ENCODE peak calls at places on chromosomes 6 and 20, in seven cellular contexts. M, X, Z, B, T, L and E are unnamed samples. For H3K4me1, the result is how much of the 10 kb centered on the place peaks cover.

GRCh38 chr6:36075656-36076055 is 48.0 kb downstream of the MAPK14 start:
- DNase-seq in L (no peak), T (no peak), X (no peak), Z (no peak), B (no peak), M (peak), E (no peak)

GRCh38 chr6:168999392-168999791 is 254.3 kb downstream of the THBS2 start:
- DNase-seq in T (no peak), B (no peak), X (no peak), L (no peak), Z (no peak), M (peak), E (no peak)

GRCh38 chr6:133778414-133778813 is 110.5 kb upstream of the TCF21 start:
- DNase-seq in L (no peak), B (peak), Z (no peak), T (peak), X (no peak), M (peak), E (no peak)

GRCh38 chr6:7249391-7249790 is 63.6 kb downstream of the SSR1 start:
- DNase-seq in M (no peak), L (no peak), X (no peak), Z (no peak), T (no peak), B (no peak), E (no peak)

GRCh38 chr6:80226156-80226555 is 119.7 kb downstream of the BCKDHB start:
- DNase-seq in B (no peak), Z (no peak), T (no peak), L (no peak), M (no peak), X (no peak), E (no peak)

GRCh38 chr6:36622901-36623546 is 28.9 kb downstream of the SRSF3 start:
- DNase-seq in Z (no peak), M (no peak), L (no peak), X (no peak), T (no peak), B (no peak), E (no peak)

GRCh38 chr6:137680678-137681346 is 186.2 kb upstream of the TNFAIP3 start:
- DNase-seq in L (no peak), Z (no peak), T (peak), X (no peak), M (peak), B (no peak), E (no peak)

GRCh38 chr6:30687659-30688431 is 1.4 kb upstream of the PPP1R18 start:
- DNase-seq in M (peak), T (peak), Z (no peak), X (no peak), B (peak), L (no peak), E (no peak)

GRCh38 chr20:35978041-35978513 is 9.7 kb downstream of the CNBD2 start:
- DNase-seq in M (no peak), X (no peak), T (peak), B (no peak), L (no peak), Z (no peak), E (no peak)

GRCh38 chr6:75167426-75167825 is 38.4 kb downstream of the COL12A1 start:
- DNase-seq in B (no peak), L (no peak), M (no peak), Z (no peak), T (peak), X (no peak), E (no peak)

GRCh38 chr20:7935027-7935551 is 5.2 kb downstream of the HAO1 start:
- DNase-seq in X (no peak), B (no peak), Z (no peak), T (no peak), M (no peak), L (no peak), E (no peak)

GRCh38 chr6:98254624-98255023 is 579.8 kb upstream of the POU3F2 start:
- DNase-seq in Z (no peak), B (no peak), L (no peak), T (no peak), X (no peak), M (no peak), E (no peak)

GRCh38 chr20:8492182-8492581 is 360.1 kb downstream of the PLCB1 start:
- DNase-seq in Z (no peak), B (no peak), L (no peak), M (no peak), X (no peak), T (peak), E (no peak)

GRCh38 chr6:69097948-69098347 is 462.9 kb downstream of the ADGRB3 start:
- DNase-seq in Z (no peak), M (no peak), B (no peak), T (no peak), X (no peak), L (no peak), E (no peak)

GRCh38 chr20:53828673-53829085 is 235.0 kb upstream of the ZNF217 start:
- DNase-seq in Z (no peak), B (peak), M (peak), L (no peak), T (peak), X (peak), E (peak)

GRCh38 chr20:36439040-36439730 is 102.1 kb upstream of the MYL9 start:
- DNase-seq in M (peak), L (no peak), B (peak), T (peak), Z (no peak), X (peak), E (peak)

GRCh38 chr20:23161968-23162696 is 76.0 kb upstream of the CD93 start:
- DNase-seq in T (peak), Z (peak), M (peak), L (peak), B (peak), X (no peak), E (peak)

GRCh38 chr6:1854296-1854695 is 244.6 kb downstream of the FOXC1 start:
- DNase-seq in Z (no peak), M (no peak), T (no peak), L (no peak), X (no peak), B (no peak), E (no peak)

GRCh38 chr20:58576590-58576944 is 61.4 kb upstream of the APCDD1L start:
- DNase-seq in X (no peak), M (no peak), T (no peak), L (no peak), Z (no peak), B (no peak), E (no peak)

GRCh38 chr6:39906318-39906761 is 27.9 kb downstream of the MOCS1 start:
- DNase-seq in X (no peak), L (no peak), M (no peak), B (no peak), Z (no peak), T (no peak), E (no peak)

GRCh38 chr20:62303327-62304226 is 780 bp downstream of the ADRM1 start:
- DNase-seq in T (no peak), M (peak), Z (no peak), B (no peak), X (peak), L (no peak), E (no peak)

GRCh38 chr20:20410678-20411077 is 42.8 kb downstream of the INSM1 start:
- DNase-seq in Z (no peak), L (no peak), T (peak), B (peak), M (no peak), X (peak), E (peak)

GRCh38 chr6:82511546-82511945 is 147.9 kb downstream of the TPBG start:
- DNase-seq in T (no peak), B (no peak), X (no peak), M (peak), L (no peak), Z (no peak), E (no peak)

GRCh38 chr6:71482742-71483141 is 194.1 kb downstream of the OGFRL1 start:
- DNase-seq in T (peak), M (peak), X (no peak), L (no peak), B (no peak), Z (no peak), E (peak)

GRCh38 chr6:2970753-2971419 is 481 bp downstream of the SERPINB6 start:
- DNase-seq in T (peak), Z (no peak), X (peak), L (no peak), B (peak), M (peak), E (peak)

GRCh38 chr20:1964659-1965405 is 29.0 kb downstream of the PDYN start:
- DNase-seq in T (peak), M (no peak), B (no peak), X (peak), L (no peak), Z (no peak), E (no peak)

GRCh38 chr6:11830520-11830919 is 51.9 kb upstream of the ADTRP start:
- DNase-seq in L (no peak), T (no peak), M (no peak), B (no peak), X (no peak), Z (no peak), E (no peak)

GRCh38 chr6:126033696-126034095 is 47.4 kb downstream of the TRMT11 start:
- DNase-seq in T (peak), X (peak), B (peak), M (peak), L (peak), Z (no peak), E (peak)

GRCh38 chr6:31558631-31559500 is 11.5 kb downstream of the NFKBIL1 start:
- DNase-seq in L (no peak), T (peak), B (no peak), Z (no peak), M (no peak), X (no peak), E (no peak)

GRCh38 chr6:112233864-112234263 is 20.5 kb downstream of the LAMA4 start:
- DNase-seq in T (peak), Z (no peak), X (no peak), M (no peak), B (peak), L (no peak), E (no peak)

GRCh38 chr6:106411643-106412200 is 51.2 kb downstream of the CRYBG1 start:
- DNase-seq in X (peak), L (no peak), Z (no peak), B (no peak), T (no peak), M (no peak), E (no peak)

GRCh38 chr6:129661478-129662405 is 48.2 kb downstream of the ARHGAP18 start:
- DNase-seq in Z (no peak), X (no peak), L (no peak), M (no peak), B (no peak), T (no peak), E (peak)

GRCh38 chr6:70753870-70754269 is 86.2 kb downstream of the SMAP1 start:
- DNase-seq in T (no peak), Z (no peak), L (no peak), B (no peak), M (no peak), X (no peak), E (no peak)

GRCh38 chr6:43256670-43257664 is 13.7 kb downstream of the TTBK1 start:
- DNase-seq in T (no peak), L (no peak), B (no peak), Z (no peak), X (no peak), M (no peak), E (no peak)

GRCh38 chr6:4369616-4370015 is 234.2 kb upstream of the ECI2 start:
- DNase-seq in B (peak), L (no peak), M (peak), Z (no peak), T (peak), X (no peak), E (no peak)

GRCh38 chr6:112251170-112251945 is 3.0 kb downstream of the LAMA4 start:
- DNase-seq in L (no peak), M (no peak), X (no peak), T (peak), Z (no peak), B (peak), E (no peak)

GRCh38 chr6:127971945-127972391 is 71.1 kb upstream of the THEMIS start:
- DNase-seq in X (no peak), M (peak), Z (no peak), B (no peak), L (peak), T (peak), E (no peak)

GRCh38 chr6:127971386-127971785 is 70.5 kb upstream of the THEMIS start:
- DNase-seq in X (no peak), Z (no peak), T (no peak), B (no peak), M (no peak), L (no peak), E (no peak)

GRCh38 chr6:127969701-127970100 is 68.8 kb upstream of the THEMIS start:
- DNase-seq in L (no peak), M (no peak), B (no peak), Z (no peak), X (no peak), T (no peak), E (no peak)

GRCh38 chr6:127976111-127976510 is 75.3 kb upstream of the THEMIS start:
- DNase-seq in B (no peak), T (no peak), L (no peak), Z (no peak), X (no peak), M (no peak), E (no peak)

DNA sequence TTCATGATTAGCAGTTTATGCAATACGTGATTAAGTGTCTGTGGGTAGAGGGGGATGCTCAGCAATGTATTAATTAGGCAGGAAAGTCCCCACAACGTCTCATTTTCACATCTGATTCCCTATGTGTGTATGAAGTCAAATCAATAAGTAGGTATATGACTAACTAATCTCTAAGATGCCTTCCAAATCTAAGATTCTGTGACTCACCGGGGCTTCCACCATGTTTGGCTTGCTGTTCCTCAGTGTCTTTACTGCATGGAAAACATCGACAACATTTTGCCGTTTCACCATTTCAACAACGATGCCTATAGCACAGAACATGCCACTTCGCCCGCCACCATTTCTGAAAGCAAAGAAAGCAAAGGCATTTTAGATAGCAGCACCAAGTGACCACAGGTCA is 72.0 kb upstream of the THEMIS start:
- DNase-seq in B (no peak), L (no peak), M (no peak), Z (no peak), T (no peak), X (no peak), E (no peak)
- H3K4me1 ChIP-seq in B (under half), L (under half), M (under half), Z (under half), T (under half), X (under half), E (under half)

GRCh38 chr6:155001482-155001881 is 6.4 kb downstream of the TIAM2 start:
- DNase-seq in X (no peak), B (no peak), T (no peak), M (no peak), L (no peak), Z (no peak), E (no peak)
- H3K27ac ChIP-seq in X (no peak), B (no peak), T (no peak), M (no peak), L (no peak), Z (no peak), E (no peak)

GRCh38 chr20:25293910-25294458 is 46.1 kb downstream of the PYGB start:
- DNase-seq in L (no peak), Z (no peak), T (no peak), M (no peak), B (no peak), X (no peak), E (no peak)
- H3K4me1 ChIP-seq in L (under half), Z (under half), T (under half), M (under half), B (under half), X (under half), E (under half)

GRCh38 chr20:45833030-45833882 is at the start of gene SNX21:
- DNase-seq in X (peak), T (peak), M (peak), B (peak), L (no peak), Z (peak), E (peak)
- H3K27ac ChIP-seq in X (peak), T (peak), M (peak), B (peak), L (peak), Z (peak), E (peak)

GRCh38 chr6:33697845-33698244 is 13.7 kb downstream of the UQCC2 start:
- DNase-seq in L (no peak), X (no peak), B (no peak), T (no peak), M (no peak), Z (no peak), E (no peak)
- H3K4me1 ChIP-seq in L (half or more), X (under half), B (half or more), T (under half), M (under half), Z (under half), E (half or more)